ENCODE peak calls at places on chromosomes 11 and 22, in four cellular contexts. L is CD8-positive, alpha-beta memory T cell; C is RKO; S is Daoy. X is an unnamed sample.
A peak's percentile ranks its signal among the peaks of the same experiment; 100 is the strongest.

GRCh38 chr22:23749747-23750373 is 1.1 kb downstream of the ZNF70 start:
- DNase-seq in L (no peak), C (no peak), S (no peak), X (no peak)

GRCh38 chr11:118311518-118311917 is 7.0 kb downstream of the CD3E start:
- DNase-seq in L (no peak), C (peak; percentile 16), S (no peak), X (no peak)

GRCh38 chr11:129960216-129961214 is 42.1 kb downstream of the PRDM10 start:
- DNase-seq in L (no peak), C (peak; percentile 88), S (peak; percentile 83), X (no peak)

GRCh38 chr11:30508594-30508993 is 77.6 kb downstream of the MPPED2 start:
- DNase-seq in L (no peak), C (no peak), S (no peak), X (no peak)

GRCh38 chr11:67406969-67407699 is 3.3 kb downstream of the TBC1D10C start:
- DNase-seq in L (no peak), C (no peak), S (no peak), X (no peak)

GRCh38 chr11:6413791-6414231 is 5.1 kb downstream of the APBB1 start:
- DNase-seq in L (peak; percentile 64), C (no peak), S (no peak), X (no peak)

GRCh38 chr11:114257621-114258558 is 38.3 kb upstream of the NNMT start:
- DNase-seq in L (no peak), C (no peak), S (peak; percentile 49), X (no peak)

GRCh38 chr11:134252539-134253188 is 488 bp downstream of the THYN1 start:
- DNase-seq in L (no peak), C (peak; percentile 7), S (no peak), X (peak; percentile 15)

GRCh38 chr22:38788417-38788816 is 5.5 kb downstream of the DNAL4 start:
- DNase-seq in L (no peak), C (peak; percentile 34), S (peak; percentile 79), X (no peak)

GRCh38 chr22:19182472-19183157 is 4.1 kb upstream of the SLC25A1 start:
- DNase-seq in L (no peak), C (no peak), S (no peak), X (no peak)

GRCh38 chr11:122706689-122707088 is 51.2 kb downstream of the UBASH3B start:
- DNase-seq in L (no peak), C (no peak), S (no peak), X (no peak)

GRCh38 chr11:65279713-65280459 is 18.1 kb downstream of the POLA2 start:
- DNase-seq in L (peak; percentile 69), C (peak; percentile 32), S (peak; percentile 96), X (no peak)

GRCh38 chr22:36961626-36962025 is 48.2 kb downstream of the CSF2RB start:
- DNase-seq in L (no peak), C (no peak), S (no peak), X (no peak)

GRCh38 chr22:41021655-41022454 is 70.5 kb upstream of the EP300 start:
- DNase-seq in L (peak; percentile 65), C (peak; percentile 74), S (peak; percentile 66), X (peak; percentile 22)

GRCh38 chr11:96753997-96754396 is 364.2 kb downstream of the JRKL start:
- DNase-seq in L (no peak), C (no peak), S (no peak), X (no peak)

X was measured in effector memory CD8-positive, alpha-beta T cell.